ENCODE peak calls at places on chromosomes 12 and 14, in seven cellular contexts. One of them, this sample, is unnamed.

GRCh38 chr12:54439521-54440255 is 20.6 kb upstream of the ITGA5 start:
- DNase-seq in stimulated activated CD4-positive, alpha-beta T cell treated with anti-CD3 and anti-CD28 coated beads, Interleukin-1b, Interleukin-23, amount 100 ng/mL, for 1 hour: no peak
- DNase-seq in stromal cell of bone marrow: peak
- DNase-seq in activated CD8-positive, alpha-beta memory T cell treated with anti-CD3 and anti-CD28 coated beads for 24 hours: no peak
- DNase-seq in HCEC 1CT: peak
- DNase-seq in T47D: peak
- DNase-seq in CD8-positive, alpha-beta memory T cell: peak
- DNase-seq in this sample: peak

GRCh38 chr14:38442208-38442607 is 186.3 kb upstream of the CLEC14A start:
- DNase-seq in stimulated activated CD4-positive, alpha-beta T cell treated with anti-CD3 and anti-CD28 coated beads, Interleukin-1b, Interleukin-23, amount 100 ng/mL, for 1 hour: no peak
- DNase-seq in stromal cell of bone marrow: no peak
- DNase-seq in activated CD8-positive, alpha-beta memory T cell treated with anti-CD3 and anti-CD28 coated beads for 24 hours: no peak
- DNase-seq in HCEC 1CT: no peak
- DNase-seq in T47D: no peak
- DNase-seq in CD8-positive, alpha-beta memory T cell: no peak
- DNase-seq in this sample: no peak

GRCh38 chr14:105499256-105500035 is 8.4 kb downstream of the TEDC1 start:
- DNase-seq in stimulated activated CD4-positive, alpha-beta T cell treated with anti-CD3 and anti-CD28 coated beads, Interleukin-1b, Interleukin-23, amount 100 ng/mL, for 1 hour: no peak
- DNase-seq in stromal cell of bone marrow: no peak
- DNase-seq in activated CD8-positive, alpha-beta memory T cell treated with anti-CD3 and anti-CD28 coated beads for 24 hours: no peak
- DNase-seq in HCEC 1CT: no peak
- DNase-seq in T47D: no peak
- DNase-seq in CD8-positive, alpha-beta memory T cell: no peak
- DNase-seq in this sample: no peak

GRCh38 chr12:63937381-63938168 is 93.1 kb downstream of the SRGAP1 start:
- DNase-seq in stimulated activated CD4-positive, alpha-beta T cell treated with anti-CD3 and anti-CD28 coated beads, Interleukin-1b, Interleukin-23, amount 100 ng/mL, for 1 hour: no peak
- DNase-seq in stromal cell of bone marrow: no peak
- DNase-seq in activated CD8-positive, alpha-beta memory T cell treated with anti-CD3 and anti-CD28 coated beads for 24 hours: no peak
- DNase-seq in HCEC 1CT: no peak
- DNase-seq in T47D: no peak
- DNase-seq in CD8-positive, alpha-beta memory T cell: no peak
- DNase-seq in this sample: no peak

GRCh38 chr12:752673-753400 is 458 bp downstream of the WNK1 start:
- DNase-seq in stimulated activated CD4-positive, alpha-beta T cell treated with anti-CD3 and anti-CD28 coated beads, Interleukin-1b, Interleukin-23, amount 100 ng/mL, for 1 hour: no peak
- DNase-seq in stromal cell of bone marrow: peak
- DNase-seq in activated CD8-positive, alpha-beta memory T cell treated with anti-CD3 and anti-CD28 coated beads for 24 hours: peak
- DNase-seq in HCEC 1CT: peak
- DNase-seq in T47D: peak
- DNase-seq in CD8-positive, alpha-beta memory T cell: peak
- DNase-seq in this sample: no peak

GRCh38 chr14:96683575-96684289 is 113.5 kb upstream of the VRK1 start:
- DNase-seq in stimulated activated CD4-positive, alpha-beta T cell treated with anti-CD3 and anti-CD28 coated beads, Interleukin-1b, Interleukin-23, amount 100 ng/mL, for 1 hour: no peak
- DNase-seq in stromal cell of bone marrow: no peak
- DNase-seq in activated CD8-positive, alpha-beta memory T cell treated with anti-CD3 and anti-CD28 coated beads for 24 hours: no peak
- DNase-seq in HCEC 1CT: peak
- DNase-seq in T47D: no peak
- DNase-seq in CD8-positive, alpha-beta memory T cell: no peak
- DNase-seq in this sample: no peak

GRCh38 chr12:69000540-69001243 is 67.7 kb upstream of the CPM start:
- DNase-seq in stimulated activated CD4-positive, alpha-beta T cell treated with anti-CD3 and anti-CD28 coated beads, Interleukin-1b, Interleukin-23, amount 100 ng/mL, for 1 hour: no peak
- DNase-seq in stromal cell of bone marrow: no peak
- DNase-seq in activated CD8-positive, alpha-beta memory T cell treated with anti-CD3 and anti-CD28 coated beads for 24 hours: no peak
- DNase-seq in HCEC 1CT: peak
- DNase-seq in T47D: no peak
- DNase-seq in CD8-positive, alpha-beta memory T cell: no peak
- DNase-seq in this sample: no peak

GRCh38 chr14:104206281-104206904 is 68.0 kb downstream of the KIF26A start:
- DNase-seq in stimulated activated CD4-positive, alpha-beta T cell treated with anti-CD3 and anti-CD28 coated beads, Interleukin-1b, Interleukin-23, amount 100 ng/mL, for 1 hour: no peak
- DNase-seq in stromal cell of bone marrow: no peak
- DNase-seq in activated CD8-positive, alpha-beta memory T cell treated with anti-CD3 and anti-CD28 coated beads for 24 hours: no peak
- DNase-seq in HCEC 1CT: no peak
- DNase-seq in T47D: no peak
- DNase-seq in CD8-positive, alpha-beta memory T cell: no peak
- DNase-seq in this sample: no peak

GRCh38 chr12:87782838-87783237 is 246.4 kb downstream of the C12orf50 start:
- DNase-seq in stimulated activated CD4-positive, alpha-beta T cell treated with anti-CD3 and anti-CD28 coated beads, Interleukin-1b, Interleukin-23, amount 100 ng/mL, for 1 hour: no peak
- DNase-seq in stromal cell of bone marrow: no peak
- DNase-seq in activated CD8-positive, alpha-beta memory T cell treated with anti-CD3 and anti-CD28 coated beads for 24 hours: no peak
- DNase-seq in HCEC 1CT: no peak
- DNase-seq in T47D: no peak
- DNase-seq in CD8-positive, alpha-beta memory T cell: no peak
- DNase-seq in this sample: no peak

GRCh38 chr14:94681300-94682060 is 69.3 kb downstream of the SERPINA3 start:
- DNase-seq in stimulated activated CD4-positive, alpha-beta T cell treated with anti-CD3 and anti-CD28 coated beads, Interleukin-1b, Interleukin-23, amount 100 ng/mL, for 1 hour: no peak
- DNase-seq in stromal cell of bone marrow: peak
- DNase-seq in activated CD8-positive, alpha-beta memory T cell treated with anti-CD3 and anti-CD28 coated beads for 24 hours: peak
- DNase-seq in HCEC 1CT: peak
- DNase-seq in T47D: peak
- DNase-seq in CD8-positive, alpha-beta memory T cell: no peak
- DNase-seq in this sample: no peak

GRCh38 chr14:29925106-29925722 is 2.4 kb downstream of the PRKD1 start:
- DNase-seq in stimulated activated CD4-positive, alpha-beta T cell treated with anti-CD3 and anti-CD28 coated beads, Interleukin-1b, Interleukin-23, amount 100 ng/mL, for 1 hour: no peak
- DNase-seq in stromal cell of bone marrow: peak
- DNase-seq in activated CD8-positive, alpha-beta memory T cell treated with anti-CD3 and anti-CD28 coated beads for 24 hours: no peak
- DNase-seq in HCEC 1CT: peak
- DNase-seq in T47D: no peak
- DNase-seq in CD8-positive, alpha-beta memory T cell: no peak
- DNase-seq in this sample: no peak

GRCh38 chr12:117912756-117913155 is 56.0 kb downstream of the KSR2 start:
- DNase-seq in stimulated activated CD4-positive, alpha-beta T cell treated with anti-CD3 and anti-CD28 coated beads, Interleukin-1b, Interleukin-23, amount 100 ng/mL, for 1 hour: no peak
- DNase-seq in stromal cell of bone marrow: no peak
- DNase-seq in activated CD8-positive, alpha-beta memory T cell treated with anti-CD3 and anti-CD28 coated beads for 24 hours: no peak
- DNase-seq in HCEC 1CT: no peak
- DNase-seq in T47D: no peak
- DNase-seq in CD8-positive, alpha-beta memory T cell: no peak
- DNase-seq in this sample: no peak

GRCh38 chr14:56211124-56211523 is 92.9 kb downstream of the PELI2 start:
- DNase-seq in stimulated activated CD4-positive, alpha-beta T cell treated with anti-CD3 and anti-CD28 coated beads, Interleukin-1b, Interleukin-23, amount 100 ng/mL, for 1 hour: no peak
- DNase-seq in stromal cell of bone marrow: no peak
- DNase-seq in activated CD8-positive, alpha-beta memory T cell treated with anti-CD3 and anti-CD28 coated beads for 24 hours: no peak
- DNase-seq in HCEC 1CT: no peak
- DNase-seq in T47D: no peak
- DNase-seq in CD8-positive, alpha-beta memory T cell: no peak
- DNase-seq in this sample: no peak

GRCh38 chr14:48111151-48111550 is 435.7 kb upstream of the MDGA2 start:
- DNase-seq in stimulated activated CD4-positive, alpha-beta T cell treated with anti-CD3 and anti-CD28 coated beads, Interleukin-1b, Interleukin-23, amount 100 ng/mL, for 1 hour: no peak
- DNase-seq in stromal cell of bone marrow: no peak
- DNase-seq in activated CD8-positive, alpha-beta memory T cell treated with anti-CD3 and anti-CD28 coated beads for 24 hours: no peak
- DNase-seq in HCEC 1CT: no peak
- DNase-seq in T47D: no peak
- DNase-seq in CD8-positive, alpha-beta memory T cell: no peak
- DNase-seq in this sample: no peak

GRCh38 chr12:30088259-30088995 is 304.7 kb upstream of the TMTC1 start:
- DNase-seq in stimulated activated CD4-positive, alpha-beta T cell treated with anti-CD3 and anti-CD28 coated beads, Interleukin-1b, Interleukin-23, amount 100 ng/mL, for 1 hour: no peak
- DNase-seq in stromal cell of bone marrow: no peak
- DNase-seq in activated CD8-positive, alpha-beta memory T cell treated with anti-CD3 and anti-CD28 coated beads for 24 hours: no peak
- DNase-seq in HCEC 1CT: no peak
- DNase-seq in T47D: no peak
- DNase-seq in CD8-positive, alpha-beta memory T cell: no peak
- DNase-seq in this sample: no peak

GRCh38 chr12:68040450-68041075 is 51.3 kb downstream of the IFNG-AS1 start:
- DNase-seq in stimulated activated CD4-positive, alpha-beta T cell treated with anti-CD3 and anti-CD28 coated beads, Interleukin-1b, Interleukin-23, amount 100 ng/mL, for 1 hour: peak
- DNase-seq in stromal cell of bone marrow: peak
- DNase-seq in activated CD8-positive, alpha-beta memory T cell treated with anti-CD3 and anti-CD28 coated beads for 24 hours: peak
- DNase-seq in HCEC 1CT: peak
- DNase-seq in T47D: peak
- DNase-seq in CD8-positive, alpha-beta memory T cell: peak
- DNase-seq in this sample: peak

GRCh38 chr12:68633614-68634558 is 23.2 kb downstream of the RAP1B start:
- DNase-seq in stimulated activated CD4-positive, alpha-beta T cell treated with anti-CD3 and anti-CD28 coated beads, Interleukin-1b, Interleukin-23, amount 100 ng/mL, for 1 hour: no peak
- DNase-seq in stromal cell of bone marrow: no peak
- DNase-seq in activated CD8-positive, alpha-beta memory T cell treated with anti-CD3 and anti-CD28 coated beads for 24 hours: no peak
- DNase-seq in HCEC 1CT: no peak
- DNase-seq in T47D: no peak
- DNase-seq in CD8-positive, alpha-beta memory T cell: no peak
- DNase-seq in this sample: no peak

GRCh38 chr12:50127546-50127945 is 15.5 kb downstream of the COX14 start:
- DNase-seq in stimulated activated CD4-positive, alpha-beta T cell treated with anti-CD3 and anti-CD28 coated beads, Interleukin-1b, Interleukin-23, amount 100 ng/mL, for 1 hour: no peak
- DNase-seq in stromal cell of bone marrow: no peak
- DNase-seq in activated CD8-positive, alpha-beta memory T cell treated with anti-CD3 and anti-CD28 coated beads for 24 hours: peak
- DNase-seq in HCEC 1CT: no peak
- DNase-seq in T47D: no peak
- DNase-seq in CD8-positive, alpha-beta memory T cell: no peak
- DNase-seq in this sample: no peak

GRCh38 chr14:92426237-92426636 is 87.3 kb upstream of the RIN3 start:
- DNase-seq in stimulated activated CD4-positive, alpha-beta T cell treated with anti-CD3 and anti-CD28 coated beads, Interleukin-1b, Interleukin-23, amount 100 ng/mL, for 1 hour: no peak
- DNase-seq in stromal cell of bone marrow: no peak
- DNase-seq in activated CD8-positive, alpha-beta memory T cell treated with anti-CD3 and anti-CD28 coated beads for 24 hours: no peak
- DNase-seq in HCEC 1CT: peak
- DNase-seq in T47D: no peak
- DNase-seq in CD8-positive, alpha-beta memory T cell: no peak
- DNase-seq in this sample: peak

GRCh38 chr14:36720657-36721056 is 59.0 kb downstream of the PAX9 start:
- DNase-seq in stimulated activated CD4-positive, alpha-beta T cell treated with anti-CD3 and anti-CD28 coated beads, Interleukin-1b, Interleukin-23, amount 100 ng/mL, for 1 hour: no peak
- DNase-seq in stromal cell of bone marrow: no peak
- DNase-seq in activated CD8-positive, alpha-beta memory T cell treated with anti-CD3 and anti-CD28 coated beads for 24 hours: no peak
- DNase-seq in HCEC 1CT: no peak
- DNase-seq in T47D: no peak
- DNase-seq in CD8-positive, alpha-beta memory T cell: no peak
- DNase-seq in this sample: no peak

GRCh38 chr14:92143309-92143708 is 21.5 kb downstream of the CPSF2 start:
- DNase-seq in stimulated activated CD4-positive, alpha-beta T cell treated with anti-CD3 and anti-CD28 coated beads, Interleukin-1b, Interleukin-23, amount 100 ng/mL, for 1 hour: no peak
- DNase-seq in stromal cell of bone marrow: no peak
- DNase-seq in activated CD8-positive, alpha-beta memory T cell treated with anti-CD3 and anti-CD28 coated beads for 24 hours: no peak
- DNase-seq in HCEC 1CT: no peak
- DNase-seq in T47D: no peak
- DNase-seq in CD8-positive, alpha-beta memory T cell: no peak
- DNase-seq in this sample: no peak

GRCh38 chr12:107584523-107584922 is 101.1 kb upstream of the PWP1 start:
- DNase-seq in stimulated activated CD4-positive, alpha-beta T cell treated with anti-CD3 and anti-CD28 coated beads, Interleukin-1b, Interleukin-23, amount 100 ng/mL, for 1 hour: no peak
- DNase-seq in stromal cell of bone marrow: no peak
- DNase-seq in activated CD8-positive, alpha-beta memory T cell treated with anti-CD3 and anti-CD28 coated beads for 24 hours: no peak
- DNase-seq in HCEC 1CT: no peak
- DNase-seq in T47D: no peak
- DNase-seq in CD8-positive, alpha-beta memory T cell: no peak
- DNase-seq in this sample: no peak

GRCh38 chr12:117986705-117987469 is 18.1 kb upstream of the KSR2 start:
- DNase-seq in stimulated activated CD4-positive, alpha-beta T cell treated with anti-CD3 and anti-CD28 coated beads, Interleukin-1b, Interleukin-23, amount 100 ng/mL, for 1 hour: no peak
- DNase-seq in stromal cell of bone marrow: peak
- DNase-seq in activated CD8-positive, alpha-beta memory T cell treated with anti-CD3 and anti-CD28 coated beads for 24 hours: no peak
- DNase-seq in HCEC 1CT: peak
- DNase-seq in T47D: no peak
- DNase-seq in CD8-positive, alpha-beta memory T cell: no peak
- DNase-seq in this sample: peak

GRCh38 chr12:57262126-57262822 is 11.3 kb upstream of the STAC3 start:
- DNase-seq in stimulated activated CD4-positive, alpha-beta T cell treated with anti-CD3 and anti-CD28 coated beads, Interleukin-1b, Interleukin-23, amount 100 ng/mL, for 1 hour: no peak
- DNase-seq in stromal cell of bone marrow: no peak
- DNase-seq in activated CD8-positive, alpha-beta memory T cell treated with anti-CD3 and anti-CD28 coated beads for 24 hours: no peak
- DNase-seq in HCEC 1CT: no peak
- DNase-seq in T47D: no peak
- DNase-seq in CD8-positive, alpha-beta memory T cell: no peak
- DNase-seq in this sample: no peak

GRCh38 chr14:60686865-60687264 is 37.3 kb downstream of the SIX4 start:
- DNase-seq in stimulated activated CD4-positive, alpha-beta T cell treated with anti-CD3 and anti-CD28 coated beads, Interleukin-1b, Interleukin-23, amount 100 ng/mL, for 1 hour: no peak
- DNase-seq in stromal cell of bone marrow: no peak
- DNase-seq in activated CD8-positive, alpha-beta memory T cell treated with anti-CD3 and anti-CD28 coated beads for 24 hours: no peak
- DNase-seq in HCEC 1CT: no peak
- DNase-seq in T47D: peak
- DNase-seq in CD8-positive, alpha-beta memory T cell: no peak
- DNase-seq in this sample: no peak

GRCh38 chr14:52781629-52782028 is 9.8 kb downstream of the GNPNAT1 start:
- DNase-seq in stimulated activated CD4-positive, alpha-beta T cell treated with anti-CD3 and anti-CD28 coated beads, Interleukin-1b, Interleukin-23, amount 100 ng/mL, for 1 hour: no peak
- DNase-seq in stromal cell of bone marrow: no peak
- DNase-seq in activated CD8-positive, alpha-beta memory T cell treated with anti-CD3 and anti-CD28 coated beads for 24 hours: no peak
- DNase-seq in HCEC 1CT: no peak
- DNase-seq in T47D: no peak
- DNase-seq in CD8-positive, alpha-beta memory T cell: no peak
- DNase-seq in this sample: no peak

GRCh38 chr12:51247523-51248206 is 9.0 kb downstream of the DAZAP2 start:
- DNase-seq in stimulated activated CD4-positive, alpha-beta T cell treated with anti-CD3 and anti-CD28 coated beads, Interleukin-1b, Interleukin-23, amount 100 ng/mL, for 1 hour: no peak
- DNase-seq in stromal cell of bone marrow: no peak
- DNase-seq in activated CD8-positive, alpha-beta memory T cell treated with anti-CD3 and anti-CD28 coated beads for 24 hours: no peak
- DNase-seq in HCEC 1CT: no peak
- DNase-seq in T47D: no peak
- DNase-seq in CD8-positive, alpha-beta memory T cell: no peak
- DNase-seq in this sample: no peak

GRCh38 chr12:50224026-50224692 is 57.0 kb upstream of the CERS5 start:
- DNase-seq in stimulated activated CD4-positive, alpha-beta T cell treated with anti-CD3 and anti-CD28 coated beads, Interleukin-1b, Interleukin-23, amount 100 ng/mL, for 1 hour: no peak
- DNase-seq in stromal cell of bone marrow: no peak
- DNase-seq in activated CD8-positive, alpha-beta memory T cell treated with anti-CD3 and anti-CD28 coated beads for 24 hours: no peak
- DNase-seq in HCEC 1CT: no peak
- DNase-seq in T47D: peak
- DNase-seq in CD8-positive, alpha-beta memory T cell: no peak
- DNase-seq in this sample: no peak

GRCh38 chr14:92959189-92959531 is 36.2 kb downstream of the CHGA start:
- DNase-seq in stimulated activated CD4-positive, alpha-beta T cell treated with anti-CD3 and anti-CD28 coated beads, Interleukin-1b, Interleukin-23, amount 100 ng/mL, for 1 hour: no peak
- DNase-seq in stromal cell of bone marrow: no peak
- DNase-seq in activated CD8-positive, alpha-beta memory T cell treated with anti-CD3 and anti-CD28 coated beads for 24 hours: no peak
- DNase-seq in HCEC 1CT: no peak
- DNase-seq in T47D: no peak
- DNase-seq in CD8-positive, alpha-beta memory T cell: no peak
- DNase-seq in this sample: no peak

GRCh38 chr12:47366203-47366978 is 286.6 kb upstream of the AMIGO2 start:
- DNase-seq in stimulated activated CD4-positive, alpha-beta T cell treated with anti-CD3 and anti-CD28 coated beads, Interleukin-1b, Interleukin-23, amount 100 ng/mL, for 1 hour: no peak
- DNase-seq in stromal cell of bone marrow: no peak
- DNase-seq in activated CD8-positive, alpha-beta memory T cell treated with anti-CD3 and anti-CD28 coated beads for 24 hours: no peak
- DNase-seq in HCEC 1CT: no peak
- DNase-seq in T47D: no peak
- DNase-seq in CD8-positive, alpha-beta memory T cell: no peak
- DNase-seq in this sample: no peak

GRCh38 chr14:28754209-28754985 is 12.2 kb upstream of the FOXG1 start:
- DNase-seq in stimulated activated CD4-positive, alpha-beta T cell treated with anti-CD3 and anti-CD28 coated beads, Interleukin-1b, Interleukin-23, amount 100 ng/mL, for 1 hour: no peak
- DNase-seq in stromal cell of bone marrow: peak
- DNase-seq in activated CD8-positive, alpha-beta memory T cell treated with anti-CD3 and anti-CD28 coated beads for 24 hours: no peak
- DNase-seq in HCEC 1CT: peak
- DNase-seq in T47D: peak
- DNase-seq in CD8-positive, alpha-beta memory T cell: no peak
- DNase-seq in this sample: no peak

GRCh38 chr12:74897425-74898211 is 312.0 kb downstream of the KCNC2 start:
- DNase-seq in stimulated activated CD4-positive, alpha-beta T cell treated with anti-CD3 and anti-CD28 coated beads, Interleukin-1b, Interleukin-23, amount 100 ng/mL, for 1 hour: no peak
- DNase-seq in stromal cell of bone marrow: no peak
- DNase-seq in activated CD8-positive, alpha-beta memory T cell treated with anti-CD3 and anti-CD28 coated beads for 24 hours: no peak
- DNase-seq in HCEC 1CT: no peak
- DNase-seq in T47D: peak
- DNase-seq in CD8-positive, alpha-beta memory T cell: no peak
- DNase-seq in this sample: no peak

GRCh38 chr12:74071182-74071581 is 466.5 kb upstream of the ATXN7L3B start:
- DNase-seq in stimulated activated CD4-positive, alpha-beta T cell treated with anti-CD3 and anti-CD28 coated beads, Interleukin-1b, Interleukin-23, amount 100 ng/mL, for 1 hour: no peak
- DNase-seq in stromal cell of bone marrow: no peak
- DNase-seq in activated CD8-positive, alpha-beta memory T cell treated with anti-CD3 and anti-CD28 coated beads for 24 hours: no peak
- DNase-seq in HCEC 1CT: no peak
- DNase-seq in T47D: no peak
- DNase-seq in CD8-positive, alpha-beta memory T cell: no peak
- DNase-seq in this sample: no peak

GRCh38 chr12:89740943-89741342 is 32.3 kb upstream of the ATP2B1 start:
- DNase-seq in stimulated activated CD4-positive, alpha-beta T cell treated with anti-CD3 and anti-CD28 coated beads, Interleukin-1b, Interleukin-23, amount 100 ng/mL, for 1 hour: no peak
- DNase-seq in stromal cell of bone marrow: no peak
- DNase-seq in activated CD8-positive, alpha-beta memory T cell treated with anti-CD3 and anti-CD28 coated beads for 24 hours: no peak
- DNase-seq in HCEC 1CT: no peak
- DNase-seq in T47D: no peak
- DNase-seq in CD8-positive, alpha-beta memory T cell: no peak
- DNase-seq in this sample: no peak

This sample was measured in astrocyte of the cerebellum.